ENCODE peak calls at places on chromosome 13, in ten cellular contexts. B, C, S, X, P, D, R, K, I and J are unnamed samples.
A peak's percentile ranks its signal among the peaks of the same experiment; 100 is the strongest.

GRCh38 chr13:74052402-74052928 is 81.7 kb downstream of the KLF12 start:
- DNase-seq in B (no peak), C (no peak), S (no peak), X (no peak), P (no peak), D (no peak), R (no peak), K (no peak), I (no peak), J (peak; percentile 23)

GRCh38 chr13:111115051-111115840 is at the start of gene ARHGEF7:
- DNase-seq in B (no peak), C (no peak), S (no peak), X (no peak), P (no peak), D (peak; percentile 36), R (peak; percentile 46), K (no peak), I (no peak), J (no peak)

GRCh38 chr13:61413572-61413971 is 2.1 kb downstream of the PCDH20 start:
- DNase-seq in B (no peak), C (no peak), S (no peak), X (no peak), P (no peak), D (peak; percentile 14), R (peak; percentile 34), K (no peak), I (no peak), J (no peak)

GRCh38 chr13:37369618-37370017 is 228.9 kb downstream of the POSTN start:
- DNase-seq in B (peak; percentile 12), C (no peak), S (no peak), X (no peak), P (peak; percentile 12), D (no peak), R (no peak), K (peak; percentile 74), I (no peak), J (no peak)

GRCh38 chr13:38697628-38698333 is 10.9 kb downstream of the FREM2 start:
- DNase-seq in B (no peak), C (no peak), S (no peak), X (no peak), P (no peak), D (no peak), R (peak; percentile 40), K (no peak), I (no peak), J (no peak)

GRCh38 chr13:114341003-114341777 is 26.9 kb downstream of the CHAMP1 start:
- DNase-seq in B (no peak), C (no peak), S (peak; percentile 16), X (no peak), P (no peak), D (no peak), R (no peak), K (no peak), I (no peak), J (no peak)

GRCh38 chr13:46728777-46729176 is 68.2 kb downstream of the ESD start:
- DNase-seq in B (no peak), C (no peak), S (peak; percentile 25), X (no peak), P (no peak), D (no peak), R (no peak), K (no peak), I (no peak), J (peak; percentile 66)

GRCh38 chr13:26183416-26183815 is 38.7 kb downstream of the RNF6 start:
- DNase-seq in B (no peak), C (no peak), S (no peak), X (no peak), P (no peak), D (no peak), R (no peak), K (no peak), I (no peak), J (no peak)

GRCh38 chr13:100648354-100648753 is 26.2 kb downstream of the TMTC4 start:
- DNase-seq in B (no peak), C (no peak), S (no peak), X (no peak), P (no peak), D (no peak), R (no peak), K (no peak), I (no peak), J (no peak)

GRCh38 chr13:72651196-72651595 is 76.2 kb downstream of the MZT1 start:
- DNase-seq in B (no peak), C (no peak), S (no peak), X (no peak), P (no peak), D (no peak), R (peak; percentile 37), K (no peak), I (no peak), J (no peak)
- TF ChIP-seq CTCF in B (peak; percentile 33), C (no peak), S (no peak), X (no peak), P (no peak), D (peak; percentile 59), R (no peak), K (no peak), I (no peak), J (no peak)

GRCh38 chr13:30493670-30494381 is 28.1 kb upstream of the HMGB1 start:
- DNase-seq in B (no peak), C (no peak), S (no peak), X (no peak), P (no peak), D (no peak), R (no peak), K (no peak), I (no peak), J (no peak)

GRCh38 chr13:30499338-30499737 is 33.6 kb upstream of the HMGB1 start:
- DNase-seq in B (peak; percentile 10), C (no peak), S (no peak), X (no peak), P (no peak), D (no peak), R (no peak), K (no peak), I (no peak), J (no peak)

DNA sequence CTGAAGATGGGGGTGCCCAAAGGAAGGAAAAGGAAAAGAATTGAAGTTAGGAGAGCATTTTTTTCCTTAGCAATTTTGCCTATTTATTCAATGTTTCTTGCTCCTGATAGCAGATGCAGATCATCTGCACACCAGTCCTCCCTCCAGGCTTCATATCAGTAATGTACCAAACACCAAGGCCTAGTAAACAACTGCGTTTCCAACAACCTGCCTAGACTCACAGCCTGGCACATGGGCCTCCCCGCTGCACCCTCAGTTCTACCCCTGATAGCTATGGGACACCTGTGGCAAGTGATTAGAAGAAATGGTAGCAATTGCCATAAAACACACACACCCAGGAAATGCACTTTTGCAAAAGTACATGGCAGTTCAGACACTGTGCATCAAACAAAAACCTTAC is 30.4 kb upstream of the HMGB1 start:
- DNase-seq in B (no peak), C (no peak), S (no peak), X (no peak), P (no peak), D (no peak), R (no peak), K (no peak), I (no peak), J (no peak)
- TF ChIP-seq CTCF in B (no peak), C (no peak), S (no peak), X (no peak), P (no peak), D (no peak), R (no peak), K (no peak), I (no peak), J (no peak)

GRCh38 chr13:52846567-52847321 is 1.7 kb downstream of the PCDH8 start:
- DNase-seq in B (no peak), C (no peak), S (no peak), X (no peak), P (no peak), D (peak; percentile 90), R (peak; percentile 90), K (peak; percentile 1), I (peak; percentile 67), J (peak; percentile 46)

GRCh38 chr13:52847682-52848432 is 583 bp downstream of the PCDH8 start:
- DNase-seq in B (no peak), C (no peak), S (no peak), X (no peak), P (no peak), D (no peak), R (no peak), K (no peak), I (no peak), J (no peak)

GRCh38 chr13:52845334-52845761 is 3.1 kb downstream of the PCDH8 start:
- DNase-seq in B (no peak), C (no peak), S (no peak), X (no peak), P (no peak), D (peak; percentile 34), R (peak; percentile 47), K (no peak), I (no peak), J (no peak)

GRCh38 chr13:52847322-52847681 is 1.1 kb downstream of the PCDH8 start:
- DNase-seq in B (no peak), C (no peak), S (no peak), X (no peak), P (no peak), D (no peak), R (no peak), K (no peak), I (no peak), J (no peak)

DNA sequence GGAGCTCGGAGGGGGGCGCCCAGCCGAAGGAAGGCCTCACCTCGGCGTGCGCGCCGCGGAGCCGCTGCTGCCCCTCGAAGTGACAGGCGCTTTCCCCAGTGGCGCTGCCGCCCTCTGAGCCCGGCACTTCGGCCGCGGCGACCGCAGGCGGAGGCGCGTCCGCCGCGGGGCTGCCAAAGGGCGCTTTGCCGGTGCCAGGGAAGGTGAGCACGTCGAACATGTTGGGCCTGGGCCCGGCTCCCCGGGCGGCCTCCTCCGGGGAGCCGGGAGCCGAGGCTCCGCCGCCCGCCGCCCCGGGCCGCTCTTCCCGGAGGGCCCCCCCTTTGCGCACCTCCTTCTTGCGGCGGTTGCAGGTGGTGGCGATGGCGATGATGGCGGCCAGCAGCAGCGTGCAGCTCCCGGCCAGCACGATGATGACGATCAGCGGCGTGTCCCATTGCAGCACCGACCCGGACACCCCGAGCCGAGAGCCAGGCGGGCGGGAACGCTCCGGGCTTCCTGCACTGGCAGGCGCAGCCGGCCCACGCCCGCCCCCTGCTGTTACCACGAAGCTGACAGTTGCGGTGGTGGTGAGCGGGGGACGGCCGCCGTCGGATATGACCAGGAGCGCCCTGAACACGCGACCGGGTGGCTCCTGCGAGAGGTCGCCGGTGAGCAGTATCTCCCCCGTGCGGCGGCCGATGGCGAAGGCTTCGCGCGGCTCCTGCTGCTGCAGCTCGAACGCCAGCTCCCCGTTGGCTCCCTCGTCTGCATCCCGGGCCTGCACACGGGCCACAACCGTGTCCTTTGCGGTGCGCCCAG is 2.5 kb downstream of the PCDH8 start:
- DNase-seq in B (peak; percentile 5), C (no peak), S (no peak), X (no peak), P (no peak), D (peak; percentile 65), R (peak; percentile 36), K (no peak), I (no peak), J (peak; percentile 54)
- TF ChIP-seq CTCF in B (peak; percentile 24), C (peak; percentile 10), S (no peak), X (no peak), P (no peak), D (peak; percentile 61), R (peak; percentile 31), K (no peak), I (peak; percentile 22), J (no peak)

GRCh38 chr13:112968910-112969691 is at the start of gene MCF2L:
- DNase-seq in B (peak; percentile 8), C (peak; percentile 2), S (no peak), X (no peak), P (no peak), D (no peak), R (peak; percentile 56), K (peak; percentile 23), I (no peak), J (peak; percentile 78)
- TF ChIP-seq CTCF in B (no peak), C (no peak), S (no peak), X (no peak), P (no peak), D (peak; percentile 30), R (peak; percentile 19), K (peak; percentile 14), I (no peak), J (no peak)